ENCODE peak calls at places on chromosomes 2 and 18, in six cellular contexts. R, S, I, B, M and K are unnamed samples.

GRCh38 chr18:26470011-26470637 is 78.2 kb downstream of the KCTD1 start:
- DNase-seq in S (no peak), M (no peak), B (peak), I (no peak), R (no peak), K (no peak)

GRCh38 chr2:165522746-165523145 is 53.2 kb downstream of the CSRNP3 start:
- DNase-seq in B (no peak), M (no peak), R (no peak), S (no peak), I (no peak), K (no peak)

GRCh38 chr2:46798998-46799698 is 116.5 kb downstream of the MCFD2 start:
- DNase-seq in I (no peak), B (no peak), M (no peak), S (no peak), R (no peak), K (no peak)

GRCh38 chr2:230751062-230751461 is 38.4 kb downstream of the CAB39 start:
- DNase-seq in R (no peak), B (no peak), S (no peak), I (peak), M (no peak), K (no peak)

GRCh38 chr18:28178720-28179119 is 1.8 kb upstream of the CDH2 start:
- DNase-seq in M (no peak), I (peak), R (no peak), B (no peak), S (no peak), K (no peak)

GRCh38 chr18:60910534-60910933 is 422.7 kb upstream of the CDH20 start:
- DNase-seq in B (peak), I (no peak), M (no peak), S (no peak), R (no peak), K (no peak)

GRCh38 chr2:161420406-161421025 is 4.4 kb downstream of the TBR1 start:
- DNase-seq in M (no peak), B (no peak), R (no peak), S (no peak), I (no peak), K (no peak)

GRCh38 chr2:189830510-189830909 is 46.3 kb downstream of the PMS1 start:
- DNase-seq in M (no peak), B (no peak), R (no peak), S (no peak), I (no peak), K (no peak)

GRCh38 chr2:75822336-75822735 is 111.6 kb upstream of the GCFC2 start:
- DNase-seq in S (no peak), M (no peak), R (no peak), I (no peak), B (no peak), K (no peak)

GRCh38 chr2:151575338-151575737 is 158.9 kb downstream of the NEB start:
- DNase-seq in B (no peak), S (no peak), I (peak), M (no peak), R (no peak), K (no peak)